ENCODE peak calls at places on chromosomes 1 and 21, in nine cellular contexts. I is right lobe of liver, Q is mesendoderm, V is PC-3, N is cardiac fibroblast, A is fibroblast of lung, F is lower leg skin, U is fibroblast of the aortic adventitia, P is tibial artery. E is an unnamed sample.

GRCh38 chr1:12708396-12708795 is 7.5 kb upstream of the AADACL3 start:
- DNase-seq in F (no peak), V (no peak), U (no peak), N (no peak), Q (no peak), I (no peak), P (no peak), A (no peak), E (no peak)

GRCh38 chr21:36461918-36462486 is 17.9 kb downstream of the CLDN14 start:
- DNase-seq in I (peak), Q (no peak), V (peak), P (peak), A (no peak), F (no peak), N (no peak), U (no peak), E (no peak)

GRCh38 chr1:2575801-2576663 is 10.5 kb upstream of the PRXL2B start:
- DNase-seq in Q (no peak), V (no peak), I (peak), N (no peak), U (no peak), P (no peak), F (peak), A (no peak), E (no peak)

GRCh38 chr21:45801989-45802388 is 158.5 kb downstream of the PCBP3 start:
- DNase-seq in U (no peak), V (no peak), P (peak), F (no peak), I (no peak), Q (no peak), A (no peak), N (no peak), E (no peak)

GRCh38 chr1:33130297-33130696 is 49.3 kb downstream of the AZIN2 start:
- DNase-seq in V (no peak), I (no peak), N (peak), Q (peak), U (no peak), A (peak), F (peak), P (no peak), E (no peak)

GRCh38 chr1:110888049-110888448 is 15.1 kb downstream of the CD53 start:
- DNase-seq in Q (no peak), V (no peak), A (no peak), N (no peak), P (no peak), I (no peak), U (no peak), F (no peak), E (no peak)

GRCh38 chr1:104791030-104791429 is 1041.3 kb downstream of the AMY1C start:
- DNase-seq in P (no peak), F (no peak), V (no peak), Q (no peak), I (no peak), U (no peak), A (no peak), N (no peak), E (no peak)

GRCh38 chr1:41239988-41240610 is 2.0 kb downstream of the SCMH1 start:
- DNase-seq in F (no peak), U (peak), I (no peak), N (peak), P (no peak), V (peak), A (peak), Q (peak), E (peak)

GRCh38 chr1:160410412-160411005 is 10.1 kb downstream of the VANGL2 start:
- DNase-seq in A (peak), I (no peak), U (peak), N (no peak), F (no peak), Q (peak), V (no peak), P (no peak), E (no peak)
- H3K4me3 ChIP-seq in A (no peak), I (no peak), U (no peak), N (no peak), F (no peak), Q (no peak), V (no peak), P (no peak), E (no peak)

GRCh38 chr1:44485933-44486475 is 80.9 kb downstream of the RNF220 start:
- DNase-seq in P (no peak), V (no peak), Q (peak), N (no peak), F (no peak), A (no peak), U (no peak), I (no peak), E (no peak)
- H3K4me3 ChIP-seq in P (no peak), V (no peak), Q (no peak), N (no peak), F (no peak), A (no peak), U (no peak), I (no peak), E (no peak)

DNA sequence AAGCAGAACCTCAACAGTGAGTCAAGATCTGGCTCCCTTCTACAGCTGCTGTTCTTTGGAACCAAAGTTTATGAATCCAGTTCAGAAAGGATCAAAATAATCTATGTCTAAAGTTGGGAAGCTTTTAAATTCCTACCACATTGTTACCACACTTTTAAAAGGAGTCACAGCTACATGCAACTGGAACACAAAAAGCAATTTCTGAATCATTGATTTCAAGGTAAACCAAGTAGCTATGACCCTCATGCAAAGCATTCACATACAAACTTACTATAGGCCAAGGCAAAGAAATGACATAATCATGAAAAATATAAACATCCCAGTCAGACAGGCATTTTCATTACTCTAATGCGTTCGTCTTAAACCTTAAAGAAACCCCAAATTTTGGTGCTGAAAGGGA is 3.5 kb downstream of the SIPA1L2 start:
- DNase-seq in U (peak), A (peak), V (no peak), I (no peak), F (no peak), P (no peak), N (peak), Q (no peak), E (no peak)
- H3K4me3 ChIP-seq in U (no peak), A (no peak), V (no peak), I (no peak), F (no peak), P (no peak), N (no peak), Q (no peak), E (no peak)

GRCh38 chr1:182848736-182849135 is 9.6 kb downstream of the DHX9 start:
- DNase-seq in U (no peak), A (no peak), I (no peak), V (no peak), F (no peak), N (no peak), Q (no peak), P (no peak), E (no peak)
- H3K4me3 ChIP-seq in U (no peak), A (no peak), I (no peak), V (no peak), F (no peak), N (no peak), Q (no peak), P (no peak), E (no peak)

GRCh38 chr1:234619071-234619480 is 9.1 kb upstream of the IRF2BP2 start:
- DNase-seq in I (no peak), U (peak), Q (no peak), N (peak), F (no peak), A (peak), P (no peak), V (no peak), E (no peak)

GRCh38 chr1:234618726-234619049 is 8.7 kb upstream of the IRF2BP2 start:
- DNase-seq in N (no peak), P (no peak), V (no peak), U (no peak), A (no peak), Q (no peak), F (no peak), I (no peak), E (no peak)

GRCh38 chr1:234617135-234617985 is 7.4 kb upstream of the IRF2BP2 start:
- DNase-seq in U (peak), N (peak), V (no peak), F (peak), A (peak), I (peak), Q (peak), P (no peak), E (no peak)

GRCh38 chr1:234617986-234618725 is 8.2 kb upstream of the IRF2BP2 start:
- DNase-seq in A (peak), U (peak), N (peak), Q (peak), F (no peak), V (no peak), P (no peak), I (no peak), E (no peak)

DNA sequence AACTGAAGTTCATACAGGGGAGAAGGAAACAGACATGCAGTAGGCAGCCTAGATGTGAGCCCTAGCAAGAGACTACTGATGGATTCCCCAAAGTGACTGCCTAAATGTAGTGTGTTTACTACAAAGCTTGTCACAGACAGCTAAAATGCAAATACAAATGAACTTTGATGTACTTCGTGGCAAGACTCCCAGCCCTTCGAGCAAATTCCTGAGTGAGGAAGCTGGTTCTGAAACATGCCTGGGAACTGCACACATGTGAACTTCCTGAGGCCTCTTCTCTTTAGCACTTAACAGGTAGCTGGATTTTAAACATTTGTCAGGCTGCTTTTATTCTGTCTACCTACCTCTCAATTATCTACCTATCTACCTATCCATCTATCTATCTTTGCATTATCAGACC is 6.7 kb upstream of the IRF2BP2 start:
- DNase-seq in F (peak), Q (no peak), U (peak), V (no peak), A (peak), P (no peak), N (peak), I (no peak), E (no peak)
- H3K4me3 ChIP-seq in F (no peak), Q (no peak), U (no peak), V (no peak), A (no peak), P (no peak), N (no peak), I (no peak), E (no peak)

GRCh38 chr1:35561972-35562680 is 4.5 kb downstream of the NCDN start:
- DNase-seq in I (no peak), V (no peak), A (no peak), U (no peak), F (no peak), Q (no peak), P (no peak), N (no peak), E (no peak)

GRCh38 chr1:35561297-35561971 is 3.8 kb downstream of the NCDN start:
- DNase-seq in I (no peak), P (no peak), N (no peak), A (no peak), Q (no peak), F (no peak), U (no peak), V (no peak), E (no peak)

GRCh38 chr1:35559317-35559944 is 1.8 kb downstream of the NCDN start:
- DNase-seq in N (no peak), U (no peak), F (no peak), Q (no peak), I (no peak), V (no peak), P (no peak), A (no peak), E (no peak)

GRCh38 chr1:35558374-35559316 is 1.0 kb downstream of the NCDN start:
- DNase-seq in A (no peak), U (no peak), V (no peak), Q (peak), N (no peak), P (no peak), F (peak), I (no peak), E (no peak)

DNA sequence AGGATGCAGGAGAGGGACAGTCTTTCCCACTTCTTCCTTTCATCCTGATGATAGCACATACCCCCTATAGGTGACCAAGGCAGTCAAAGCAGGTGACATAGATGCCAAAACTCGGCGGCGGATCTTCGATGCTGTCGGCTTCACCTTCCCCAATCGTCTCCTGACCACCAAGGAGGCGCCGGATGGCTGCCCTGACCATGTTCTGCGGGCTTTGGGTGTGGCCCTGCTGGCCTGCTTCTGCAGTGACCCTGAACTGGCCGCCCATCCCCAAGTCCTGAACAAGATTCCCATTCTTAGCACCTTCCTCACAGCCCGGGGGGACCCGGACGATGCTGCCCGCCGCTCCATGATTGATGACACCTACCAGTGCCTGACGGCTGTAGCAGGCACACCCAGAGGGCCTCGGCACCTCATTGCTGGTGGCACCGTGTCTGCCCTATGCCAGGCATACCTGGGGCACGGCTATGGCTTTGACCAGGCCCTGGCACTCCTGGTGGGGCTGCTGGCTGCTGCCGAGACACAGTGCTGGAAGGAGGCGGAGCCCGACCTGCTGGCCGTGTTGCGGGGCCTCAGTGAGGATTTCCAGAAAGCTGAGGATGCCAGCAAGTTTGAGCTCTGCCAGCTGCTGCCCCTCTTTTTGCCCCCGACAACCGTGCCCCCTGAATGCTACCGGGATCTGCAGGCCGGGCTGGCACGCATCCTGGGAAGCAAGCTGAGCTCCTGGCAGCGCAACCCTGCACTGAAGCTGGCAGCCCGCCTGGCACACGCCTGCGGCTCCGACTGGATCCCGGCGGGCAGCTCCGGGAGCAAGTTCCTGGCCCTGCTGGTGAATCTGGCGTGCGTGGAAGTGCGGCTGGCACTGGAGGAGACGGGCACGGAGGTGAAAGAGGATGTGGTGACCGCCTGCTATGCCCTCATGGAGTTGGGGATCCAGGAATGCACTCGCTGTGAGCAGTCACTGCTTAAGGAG is 2.9 kb downstream of the NCDN start:
- DNase-seq in N (no peak), I (peak), U (no peak), V (no peak), A (no peak), P (peak), Q (no peak), F (peak), E (no peak)
- H3K4me3 ChIP-seq in N (no peak), I (no peak), U (no peak), V (no peak), A (no peak), P (peak), Q (no peak), F (no peak), E (peak)

E was measured in astrocyte of the cerebellum.